ENCODE peak calls at places on chromosomes 4 and X, in eight cellular contexts. L is activated CD4-positive, CD25-positive, alpha-beta regulatory T cell; K is naive thymus-derived CD8-positive, alpha-beta T cell; F is myocyte; X is activated CD4-positive, alpha-beta T cell treated with anti-CD3 and anti-CD28 coated beads for 36 hours; A is suprapubic skin; V is hippocampal formation; S is AG09309. G is an unnamed sample.

GRCh38 chr4:175413561-175413960 is 398.5 kb downstream of the GPM6A start:
- DNase-seq in X (no peak), F (peak; percentile 73), K (no peak), L (no peak), V (no peak), A (no peak), S (no peak), G (no peak)

GRCh38 chrX:41543668-41544067 is 96.5 kb downstream of the NYX start:
- DNase-seq in A (no peak), K (no peak), X (no peak), S (no peak), F (no peak), V (no peak), L (no peak), G (no peak)

GRCh38 chr4:158912390-158913175 is 143.8 kb downstream of the FNIP2 start:
- DNase-seq in L (no peak), V (no peak), K (no peak), S (no peak), F (no peak), X (no peak), A (no peak), G (no peak)

GRCh38 chr4:176339936-176340761 is 20.4 kb downstream of the SPCS3 start:
- DNase-seq in S (no peak), F (no peak), L (no peak), V (no peak), K (no peak), X (no peak), A (no peak), G (no peak)

GRCh38 chr4:145298885-145299284 is 118.5 kb upstream of the OTUD4 start:
- DNase-seq in S (no peak), K (no peak), V (no peak), X (no peak), F (no peak), L (no peak), A (no peak), G (no peak)

GRCh38 chr4:35228318-35228717 is 1016.0 kb downstream of the ARAP2 start:
- DNase-seq in A (no peak), X (no peak), L (no peak), V (no peak), S (no peak), K (no peak), F (no peak), G (no peak)

GRCh38 chrX:104137496-104137895 is 19.3 kb downstream of the SLC25A53 start:
- DNase-seq in V (no peak), L (no peak), S (no peak), X (no peak), A (no peak), F (no peak), K (no peak), G (no peak)

GRCh38 chr4:101862595-101862994 is 72.1 kb downstream of the BANK1 start:
- DNase-seq in F (no peak), S (no peak), A (no peak), L (no peak), V (no peak), K (no peak), X (no peak), G (no peak)

GRCh38 chr4:2806392-2807355 is 13.8 kb downstream of the SH3BP2 start:
- DNase-seq in S (no peak), F (peak; percentile 69), X (no peak), A (peak; percentile 72), L (no peak), V (peak; percentile 26), K (no peak), G (no peak)

GRCh38 chr4:18398661-18399060 is 377.1 kb upstream of the LCORL start:
- DNase-seq in F (no peak), V (no peak), X (no peak), L (no peak), S (no peak), K (no peak), A (no peak), G (no peak)

GRCh38 chrX:129540068-129540653 is at the start of gene OCRL:
- DNase-seq in A (peak; percentile 78), S (no peak), L (peak; percentile 1), X (peak; percentile 73), F (peak; percentile 68), V (peak; percentile 12), K (no peak), G (no peak)

GRCh38 chr4:80071643-80072606 is 1.1 kb downstream of the ANTXR2 start:
- DNase-seq in F (peak; percentile 73), S (no peak), L (peak; percentile 45), K (peak; percentile 81), X (peak; percentile 75), V (no peak), A (peak; percentile 80), G (peak; percentile 42)